ENCODE peak calls at places on chromosomes 6 and 20, in ten cellular contexts. P, G, A, T, F, D, Q, X, C and Z are unnamed samples.
A peak's percentile ranks its signal among the peaks of the same experiment; 100 is the strongest.

GRCh38 chr20:58891076-58891685 is 38.7 kb downstream of the GNAS start:
- DNase-seq in P (peak; percentile 72), G (no peak), A (peak; percentile 90), T (peak; percentile 85), F (peak; percentile 72), D (peak; percentile 80), Q (peak; percentile 76), X (no peak), C (peak; percentile 89), Z (no peak)

GRCh38 chr6:6515691-6516607 is 72.6 kb upstream of the LY86 start:
- DNase-seq in P (no peak), G (no peak), A (no peak), T (no peak), F (no peak), D (no peak), Q (no peak), X (no peak), C (no peak), Z (no peak)

GRCh38 chr6:22521035-22521434 is 48.3 kb upstream of the HDGFL1 start:
- DNase-seq in P (no peak), G (no peak), A (no peak), T (no peak), F (no peak), D (no peak), Q (no peak), X (no peak), C (no peak), Z (no peak)

GRCh38 chr20:15854871-15855270 is 718.4 kb downstream of the KIF16B start:
- DNase-seq in P (no peak), G (no peak), A (no peak), T (no peak), F (no peak), D (no peak), Q (no peak), X (no peak), C (no peak), Z (no peak)

GRCh38 chr6:137775192-137775591 is 91.9 kb upstream of the TNFAIP3 start:
- DNase-seq in P (no peak), G (no peak), A (no peak), T (no peak), F (no peak), D (no peak), Q (no peak), X (no peak), C (no peak), Z (no peak)

GRCh38 chr6:134464690-134465411 is 146.9 kb upstream of the SGK1 start:
- DNase-seq in P (no peak), G (no peak), A (no peak), T (peak; percentile 31), F (no peak), D (no peak), Q (peak; percentile 90), X (no peak), C (no peak), Z (no peak)

GRCh38 chr6:54698974-54699373 is 147.6 kb upstream of the FAM83B start:
- DNase-seq in P (no peak), G (no peak), A (peak; percentile 58), T (no peak), F (no peak), D (no peak), Q (no peak), X (no peak), C (no peak), Z (no peak)

GRCh38 chr6:41546475-41546865 is 289 bp downstream of the FOXP4 start:
- DNase-seq in P (peak; percentile 71), G (no peak), A (no peak), T (no peak), F (peak; percentile 26), D (no peak), Q (no peak), X (no peak), C (no peak), Z (no peak)

GRCh38 chr20:18613553-18613952 is 25.7 kb downstream of the DTD1 start:
- DNase-seq in P (no peak), G (no peak), A (no peak), T (no peak), F (no peak), D (no peak), Q (peak; percentile 28), X (no peak), C (no peak), Z (no peak)

GRCh38 chr6:403659-404655 is 12.4 kb downstream of the IRF4 start:
- DNase-seq in P (no peak), G (no peak), A (no peak), T (no peak), F (no peak), D (no peak), Q (no peak), X (no peak), C (no peak), Z (no peak)

GRCh38 chr6:112780498-112781096 is 433.5 kb downstream of the RFPL4B start:
- DNase-seq in P (peak; percentile 63), G (peak; percentile 20), A (peak; percentile 74), T (peak; percentile 91), F (no peak), D (peak; percentile 76), Q (peak; percentile 88), X (peak; percentile 48), C (no peak), Z (peak; percentile 38)

GRCh38 chr6:162913206-162913605 is 185.4 kb downstream of the PACRG start:
- DNase-seq in P (no peak), G (no peak), A (no peak), T (no peak), F (no peak), D (no peak), Q (no peak), X (no peak), C (no peak), Z (no peak)

GRCh38 chr6:117449549-117450439 is 24.1 kb upstream of the ROS1 start:
- DNase-seq in P (peak; percentile 62), G (no peak), A (peak; percentile 67), T (peak; percentile 89), F (peak; percentile 43), D (peak; percentile 67), Q (peak; percentile 88), X (no peak), C (no peak), Z (no peak)

GRCh38 chr6:137976430-137976829 is 109.4 kb downstream of the TNFAIP3 start:
- DNase-seq in P (no peak), G (no peak), A (no peak), T (no peak), F (no peak), D (no peak), Q (no peak), X (no peak), C (no peak), Z (no peak)

GRCh38 chr6:96520039-96520850 is 1.4 kb upstream of the UFL1 start:
- DNase-seq in P (no peak), G (no peak), A (peak; percentile 81), T (peak; percentile 49), F (no peak), D (peak; percentile 54), Q (peak; percentile 58), X (no peak), C (no peak), Z (no peak)
- H3K4me3 ChIP-seq in P (peak overlapping the region; percentile 90), G (peak overlapping the region; percentile 81), A (peak overlapping the region; percentile 85), T (peak overlapping the region; percentile 85), F (peak overlapping the region; percentile 87), D (no peak overlapping the region), Q (peak overlapping the region; percentile 94), X (peak overlapping the region; percentile 67), C (peak overlapping the region; percentile 90), Z (peak overlapping the region; percentile 84)

GRCh38 chr6:34462010-34462409 is 3.9 kb upstream of the PACSIN1 start:
- DNase-seq in P (no peak), G (no peak), A (no peak), T (no peak), F (no peak), D (no peak), Q (no peak), X (no peak), C (no peak), Z (no peak)

GRCh38 chr6:34462561-34462971 is 3.3 kb upstream of the PACSIN1 start:
- DNase-seq in P (no peak), G (no peak), A (peak; percentile 65), T (peak; percentile 25), F (no peak), D (no peak), Q (no peak), X (no peak), C (no peak), Z (no peak)

GRCh38 chr6:34460796-34461507 is 4.9 kb upstream of the PACSIN1 start:
- DNase-seq in P (no peak), G (no peak), A (no peak), T (no peak), F (no peak), D (no peak), Q (no peak), X (no peak), C (no peak), Z (no peak)

GRCh38 chr6:34457747-34458462 is 8.0 kb upstream of the PACSIN1 start:
- DNase-seq in P (no peak), G (no peak), A (no peak), T (no peak), F (no peak), D (no peak), Q (no peak), X (no peak), C (no peak), Z (no peak)

GRCh38 chr6:34459899-34460593 is 5.8 kb upstream of the PACSIN1 start:
- DNase-seq in P (peak; percentile 81), G (peak; percentile 50), A (peak; percentile 55), T (peak; percentile 67), F (peak; percentile 32), D (peak; percentile 63), Q (peak; percentile 48), X (peak; percentile 2), C (no peak), Z (no peak)
- TF ChIP-seq CTCF in P (peak; percentile 96), G (peak; percentile 75), A (peak; percentile 64), T (peak; percentile 68), F (peak; percentile 63), D (peak; percentile 70), Q (peak; percentile 76), X (peak; percentile 67), C (peak; percentile 14), Z (peak; percentile 45)

GRCh38 chr6:27562027-27562410 is 89.1 kb upstream of the ZNF184 start:
- DNase-seq in P (no peak), G (no peak), A (no peak), T (no peak), F (no peak), D (no peak), Q (no peak), X (no peak), C (no peak), Z (no peak)

GRCh38 chr6:27568226-27568889 is 95.5 kb upstream of the ZNF184 start:
- DNase-seq in P (no peak), G (no peak), A (peak; percentile 80), T (no peak), F (no peak), D (no peak), Q (no peak), X (no peak), C (no peak), Z (no peak)

GRCh38 chr6:27565839-27566779 is 93.2 kb upstream of the ZNF184 start:
- DNase-seq in P (no peak), G (no peak), A (no peak), T (no peak), F (no peak), D (no peak), Q (no peak), X (no peak), C (no peak), Z (no peak)
- H3K4me3 ChIP-seq in P (no peak overlapping the region), G (no peak overlapping the region), A (no peak overlapping the region), T (peak overlapping the region; percentile 37), F (no peak overlapping the region), D (no peak overlapping the region), Q (no peak overlapping the region), X (no peak overlapping the region), C (no peak overlapping the region), Z (no peak overlapping the region)

GRCh38 chr6:46677314-46677654 is 10.4 kb upstream of the TDRD6 start:
- DNase-seq in P (peak; percentile 42), G (no peak), A (peak; percentile 4), T (no peak), F (no peak), D (no peak), Q (no peak), X (no peak), C (no peak), Z (no peak)
- TF ChIP-seq CTCF in P (peak; percentile 78), G (no peak), A (peak; percentile 70), T (no peak), F (no peak), D (no peak), Q (peak; percentile 44), X (peak; percentile 6), C (no peak), Z (no peak)